ENCODE peak calls at places on chromosomes 12 and 14, in six cellular contexts. One of them, this sample, is unnamed.

GRCh38 chr14:99892406-99892805 is 99.2 kb downstream of the EML1 start:
- DNase-seq in IMR-90: peak; percentile 50
- DNase-seq in HCT116: no peak
- DNase-seq in brain microvascular endothelial cell: no peak
- DNase-seq in GM23338: no peak
- DNase-seq in ascending aorta: no peak
- DNase-seq in this sample: no peak

GRCh38 chr14:83757896-83758295 is 1772.0 kb upstream of the FLRT2 start:
- DNase-seq in IMR-90: peak; percentile 77
- DNase-seq in HCT116: no peak
- DNase-seq in brain microvascular endothelial cell: peak; percentile 18
- DNase-seq in GM23338: no peak
- DNase-seq in ascending aorta: no peak
- DNase-seq in this sample: no peak

GRCh38 chr12:25025260-25025659 is 76.4 kb upstream of the BCAT1 start:
- DNase-seq in IMR-90: no peak
- DNase-seq in HCT116: no peak
- DNase-seq in brain microvascular endothelial cell: no peak
- DNase-seq in GM23338: no peak
- DNase-seq in ascending aorta: no peak
- DNase-seq in this sample: no peak

GRCh38 chr14:93759781-93760307 is 28.4 kb downstream of the PRIMA1 start:
- DNase-seq in IMR-90: no peak
- DNase-seq in HCT116: no peak
- DNase-seq in brain microvascular endothelial cell: no peak
- DNase-seq in GM23338: no peak
- DNase-seq in ascending aorta: no peak
- DNase-seq in this sample: peak; percentile 84

GRCh38 chr12:117441751-117442150 is 80.3 kb upstream of the NOS1 start:
- DNase-seq in IMR-90: no peak
- DNase-seq in HCT116: no peak
- DNase-seq in brain microvascular endothelial cell: peak; percentile 0
- DNase-seq in GM23338: peak; percentile 31
- DNase-seq in ascending aorta: no peak
- DNase-seq in this sample: peak; percentile 9

GRCh38 chr14:33414041-33414440 is 475.4 kb downstream of the NPAS3 start:
- DNase-seq in IMR-90: no peak
- DNase-seq in HCT116: no peak
- DNase-seq in brain microvascular endothelial cell: no peak
- DNase-seq in GM23338: no peak
- DNase-seq in ascending aorta: no peak
- DNase-seq in this sample: no peak

GRCh38 chr14:104290058-104290667 is 151.8 kb downstream of the KIF26A start:
- DNase-seq in IMR-90: no peak
- DNase-seq in HCT116: no peak
- DNase-seq in brain microvascular endothelial cell: no peak
- DNase-seq in GM23338: no peak
- DNase-seq in ascending aorta: no peak
- DNase-seq in this sample: peak; percentile 3

GRCh38 chr14:97956944-97957343 is 1159.8 kb downstream of the VRK1 start:
- DNase-seq in IMR-90: no peak
- DNase-seq in HCT116: no peak
- DNase-seq in brain microvascular endothelial cell: no peak
- DNase-seq in GM23338: no peak
- DNase-seq in ascending aorta: no peak
- DNase-seq in this sample: no peak

GRCh38 chr12:94149781-94150482 is 1.6 kb downstream of the PLXNC1 start:
- DNase-seq in IMR-90: no peak
- DNase-seq in HCT116: no peak
- DNase-seq in brain microvascular endothelial cell: no peak
- DNase-seq in GM23338: peak; percentile 77
- DNase-seq in ascending aorta: no peak
- DNase-seq in this sample: peak; percentile 48

GRCh38 chr12:68334136-68334535 is 2.0 kb upstream of the MDM1 start:
- DNase-seq in IMR-90: no peak
- DNase-seq in HCT116: no peak
- DNase-seq in brain microvascular endothelial cell: no peak
- DNase-seq in GM23338: peak; percentile 41
- DNase-seq in ascending aorta: no peak
- DNase-seq in this sample: peak; percentile 20

GRCh38 chr12:32229971-32230606 is 123.4 kb downstream of the BICD1 start:
- DNase-seq in IMR-90: no peak
- DNase-seq in HCT116: no peak
- DNase-seq in brain microvascular endothelial cell: no peak
- DNase-seq in GM23338: no peak
- DNase-seq in ascending aorta: no peak
- DNase-seq in this sample: no peak

GRCh38 chr14:98959410-98959809 is 312.6 kb downstream of the BCL11B start:
- DNase-seq in IMR-90: no peak
- DNase-seq in HCT116: no peak
- DNase-seq in brain microvascular endothelial cell: no peak
- DNase-seq in GM23338: no peak
- DNase-seq in ascending aorta: no peak
- DNase-seq in this sample: no peak

GRCh38 chr12:118189761-118190181 is 53.8 kb downstream of the PEBP1 start:
- DNase-seq in IMR-90: peak; percentile 82
- DNase-seq in HCT116: no peak
- DNase-seq in brain microvascular endothelial cell: peak; percentile 36
- DNase-seq in GM23338: peak; percentile 72
- DNase-seq in ascending aorta: no peak
- DNase-seq in this sample: peak; percentile 78

GRCh38 chr14:24398943-24399801 is at the start of gene NYNRIN:
- DNase-seq in IMR-90: peak; percentile 12
- DNase-seq in HCT116: no peak
- DNase-seq in brain microvascular endothelial cell: no peak
- DNase-seq in GM23338: peak; percentile 41
- DNase-seq in ascending aorta: no peak
- DNase-seq in this sample: peak; percentile 68

GRCh38 chr12:128542844-128543243 is 275.9 kb downstream of the TMEM132C start:
- DNase-seq in IMR-90: no peak
- DNase-seq in HCT116: no peak
- DNase-seq in brain microvascular endothelial cell: no peak
- DNase-seq in GM23338: no peak
- DNase-seq in ascending aorta: no peak
- DNase-seq in this sample: no peak

GRCh38 chr14:30362369-30363218 is 196.4 kb upstream of the G2E3 start:
- DNase-seq in IMR-90: no peak
- DNase-seq in HCT116: no peak
- DNase-seq in brain microvascular endothelial cell: no peak
- DNase-seq in GM23338: no peak
- DNase-seq in ascending aorta: no peak
- DNase-seq in this sample: no peak

GRCh38 chr12:10354502-10354901 is 35.3 kb downstream of the KLRK1 start:
- DNase-seq in IMR-90: no peak
- DNase-seq in HCT116: no peak
- DNase-seq in brain microvascular endothelial cell: no peak
- DNase-seq in GM23338: no peak
- DNase-seq in ascending aorta: no peak
- DNase-seq in this sample: no peak

GRCh38 chr12:1926274-1926673 is 7.8 kb upstream of the CACNA2D4 start:
- DNase-seq in IMR-90: no peak
- DNase-seq in HCT116: no peak
- DNase-seq in brain microvascular endothelial cell: no peak
- DNase-seq in GM23338: no peak
- DNase-seq in ascending aorta: no peak
- DNase-seq in this sample: no peak

GRCh38 chr12:94676011-94676709 is 25.8 kb upstream of the TMCC3 start:
- DNase-seq in IMR-90: no peak
- DNase-seq in HCT116: no peak
- DNase-seq in brain microvascular endothelial cell: no peak
- DNase-seq in GM23338: no peak
- DNase-seq in ascending aorta: peak; percentile 28
- DNase-seq in this sample: no peak

GRCh38 chr14:54105406-54105805 is 148.8 kb upstream of the BMP4 start:
- DNase-seq in IMR-90: no peak
- DNase-seq in HCT116: peak; percentile 37
- DNase-seq in brain microvascular endothelial cell: no peak
- DNase-seq in GM23338: no peak
- DNase-seq in ascending aorta: no peak
- DNase-seq in this sample: no peak

GRCh38 chr12:91103101-91103500 is 8.2 kb downstream of the LUM start:
- DNase-seq in IMR-90: no peak
- DNase-seq in HCT116: no peak
- DNase-seq in brain microvascular endothelial cell: no peak
- DNase-seq in GM23338: no peak
- DNase-seq in ascending aorta: no peak
- DNase-seq in this sample: no peak

GRCh38 chr12:108424816-108425215 is 85.7 kb upstream of the CMKLR1 start:
- DNase-seq in IMR-90: no peak
- DNase-seq in HCT116: no peak
- DNase-seq in brain microvascular endothelial cell: no peak
- DNase-seq in GM23338: no peak
- DNase-seq in ascending aorta: no peak
- DNase-seq in this sample: no peak

GRCh38 chr14:103690332-103690731 is 24.9 kb downstream of the XRCC3 start:
- DNase-seq in IMR-90: no peak
- DNase-seq in HCT116: no peak
- DNase-seq in brain microvascular endothelial cell: no peak
- DNase-seq in GM23338: no peak
- DNase-seq in ascending aorta: no peak
- DNase-seq in this sample: no peak

GRCh38 chr12:80553316-80553715 is 109.3 kb downstream of the PTPRQ start:
- DNase-seq in IMR-90: peak; percentile 93
- DNase-seq in HCT116: peak; percentile 61
- DNase-seq in brain microvascular endothelial cell: peak; percentile 81
- DNase-seq in GM23338: no peak
- DNase-seq in ascending aorta: no peak
- DNase-seq in this sample: no peak

GRCh38 chr12:67701121-67701520 is 52.6 kb downstream of the DYRK2 start:
- DNase-seq in IMR-90: peak; percentile 69
- DNase-seq in HCT116: no peak
- DNase-seq in brain microvascular endothelial cell: peak; percentile 62
- DNase-seq in GM23338: no peak
- DNase-seq in ascending aorta: no peak
- DNase-seq in this sample: no peak

GRCh38 chr12:6430124-6430989 is 14.4 kb upstream of the CD27 start:
- DNase-seq in IMR-90: peak; percentile 96
- DNase-seq in HCT116: peak; percentile 76
- DNase-seq in brain microvascular endothelial cell: peak; percentile 87
- DNase-seq in GM23338: no peak
- DNase-seq in ascending aorta: peak; percentile 46
- DNase-seq in this sample: no peak

GRCh38 chr12:118404876-118405521 is 28.6 kb downstream of the SUDS3 start:
- DNase-seq in IMR-90: peak; percentile 68
- DNase-seq in HCT116: peak; percentile 37
- DNase-seq in brain microvascular endothelial cell: peak; percentile 78
- DNase-seq in GM23338: peak; percentile 94
- DNase-seq in ascending aorta: no peak
- DNase-seq in this sample: peak; percentile 61

GRCh38 chr14:30240685-30241084 is 313.0 kb upstream of the PRKD1 start:
- DNase-seq in IMR-90: peak; percentile 37
- DNase-seq in HCT116: no peak
- DNase-seq in brain microvascular endothelial cell: no peak
- DNase-seq in GM23338: no peak
- DNase-seq in ascending aorta: no peak
- DNase-seq in this sample: no peak

GRCh38 chr14:64682173-64682710 is 22.0 kb upstream of the PLEKHG3 start:
- DNase-seq in IMR-90: peak; percentile 38
- DNase-seq in HCT116: no peak
- DNase-seq in brain microvascular endothelial cell: peak; percentile 32
- DNase-seq in GM23338: peak; percentile 66
- DNase-seq in ascending aorta: peak; percentile 67
- DNase-seq in this sample: no peak

GRCh38 chr14:44775248-44775647 is 186.5 kb downstream of the KLHL28 start:
- DNase-seq in IMR-90: no peak
- DNase-seq in HCT116: no peak
- DNase-seq in brain microvascular endothelial cell: no peak
- DNase-seq in GM23338: no peak
- DNase-seq in ascending aorta: no peak
- DNase-seq in this sample: no peak

GRCh38 chr14:72186461-72187035 is 254.3 kb downstream of the RGS6 start:
- DNase-seq in IMR-90: no peak
- DNase-seq in HCT116: no peak
- DNase-seq in brain microvascular endothelial cell: peak; percentile 14
- DNase-seq in GM23338: no peak
- DNase-seq in ascending aorta: no peak
- DNase-seq in this sample: no peak
- H3K27ac ChIP-seq in IMR-90: no peak overlapping the region
- H3K27ac ChIP-seq in HCT116: no peak overlapping the region
- H3K27ac ChIP-seq in brain microvascular endothelial cell: no peak overlapping the region
- H3K27ac ChIP-seq in GM23338: no peak overlapping the region
- H3K27ac ChIP-seq in ascending aorta: peak overlapping the region; percentile 47
- H3K27ac ChIP-seq in this sample: no peak overlapping the region

DNA sequence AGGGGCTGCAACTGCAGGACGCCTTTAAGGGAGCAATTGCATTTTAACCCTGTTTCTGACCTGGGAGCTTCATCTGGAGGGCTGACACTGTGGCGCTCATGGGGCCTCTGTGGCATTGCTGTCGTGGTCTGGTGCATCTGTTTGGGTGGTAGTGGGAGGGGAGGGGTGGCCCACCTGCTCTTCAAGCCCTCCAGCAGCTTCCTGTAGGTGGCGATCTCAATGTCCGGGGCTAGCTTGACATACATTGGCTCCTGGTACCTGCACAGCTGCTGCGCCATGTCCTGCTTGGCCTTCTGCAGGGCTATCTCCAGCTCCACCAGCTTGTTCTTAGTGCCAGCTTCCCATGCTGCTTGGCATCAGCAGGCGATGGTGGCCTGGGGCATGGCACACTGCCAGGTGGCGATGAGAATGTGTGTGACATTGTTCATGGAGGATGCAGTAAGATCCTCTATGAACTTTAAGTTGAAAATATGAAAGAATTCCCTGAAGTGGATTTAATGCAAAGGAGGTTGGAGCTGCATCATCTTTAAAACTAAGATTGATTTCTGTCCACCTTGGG is 7.7 kb upstream of the KRT82 start:
- DNase-seq in IMR-90: no peak
- DNase-seq in HCT116: no peak
- DNase-seq in brain microvascular endothelial cell: no peak
- DNase-seq in GM23338: peak; percentile 56
- DNase-seq in ascending aorta: no peak
- DNase-seq in this sample: no peak
- TF ChIP-seq CTCF in IMR-90: no peak
- TF ChIP-seq CTCF in HCT116: peak; percentile 40
- TF ChIP-seq CTCF in brain microvascular endothelial cell: peak; percentile 25
- TF ChIP-seq CTCF in GM23338: peak; percentile 50
- TF ChIP-seq CTCF in ascending aorta: no peak
- TF ChIP-seq CTCF in this sample: no peak

GRCh38 chr12:130687190-130687589 is 28.9 kb downstream of the RIMBP2 start:
- DNase-seq in IMR-90: no peak
- DNase-seq in HCT116: no peak
- DNase-seq in brain microvascular endothelial cell: no peak
- DNase-seq in GM23338: no peak
- DNase-seq in ascending aorta: no peak
- DNase-seq in this sample: no peak
- H3K27me3 ChIP-seq in IMR-90: no peaks in the 10 kb centered on the region
- H3K27me3 ChIP-seq in HCT116: peaks cover 40% of the 10 kb centered on the region
- H3K27me3 ChIP-seq in brain microvascular endothelial cell: no peaks in the 10 kb centered on the region
- H3K27me3 ChIP-seq in GM23338: no peaks in the 10 kb centered on the region
- H3K27me3 ChIP-seq in ascending aorta: no peaks in the 10 kb centered on the region
- H3K27me3 ChIP-seq in this sample: no peaks in the 10 kb centered on the region

DNA sequence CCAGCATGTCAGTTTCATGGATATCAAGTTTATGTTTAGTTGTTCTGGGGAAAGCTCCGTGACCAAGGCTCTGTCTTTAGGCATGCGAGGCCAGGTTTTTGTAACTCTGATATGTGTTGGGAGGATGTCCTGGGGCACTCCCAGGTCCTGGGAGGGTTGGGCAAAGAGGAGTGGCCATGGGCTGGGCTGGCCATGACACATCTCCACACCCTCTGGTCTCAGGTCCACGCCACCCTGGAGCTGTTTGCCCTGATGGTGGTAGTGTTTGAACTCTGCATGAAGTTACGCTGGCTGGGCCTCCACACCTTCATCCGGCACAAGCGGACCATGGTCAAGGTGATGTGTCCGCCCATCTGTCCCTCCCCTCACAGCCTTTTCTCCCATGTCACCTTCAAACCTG is 46.4 kb downstream of the TPCN1 start:
- DNase-seq in IMR-90: no peak
- DNase-seq in HCT116: no peak
- DNase-seq in brain microvascular endothelial cell: no peak
- DNase-seq in GM23338: no peak
- DNase-seq in ascending aorta: no peak
- DNase-seq in this sample: no peak
- H3K27ac ChIP-seq in IMR-90: no peak overlapping the region
- H3K27ac ChIP-seq in HCT116: no peak overlapping the region
- H3K27ac ChIP-seq in brain microvascular endothelial cell: no peak overlapping the region
- H3K27ac ChIP-seq in GM23338: no peak overlapping the region
- H3K27ac ChIP-seq in ascending aorta: no peak overlapping the region
- H3K27ac ChIP-seq in this sample: no peak overlapping the region

This sample was measured in WERI-Rb-1.